ENCODE peak calls at places on chromosomes 6 and 20, in seven cellular contexts. One of them, this sample, is unnamed.

GRCh38 chr6:30735668-30736314 is 6.7 kb downstream of the FLOT1 start:
- DNase-seq in mammary epithelial cell: no peak
- DNase-seq in left ventricle myocardium inferior: no peak
- DNase-seq in tibial artery: no peak
- DNase-seq in SK-N-SH: no peak
- DNase-seq in prostate gland: no peak
- DNase-seq in spleen: no peak
- DNase-seq in this sample: no peak

GRCh38 chr6:126071000-126071647 is 84.8 kb downstream of the TRMT11 start:
- DNase-seq in tibial artery: no peak
- DNase-seq in prostate gland: no peak
- DNase-seq in spleen: no peak
- DNase-seq in SK-N-SH: peak; percentile 8
- DNase-seq in mammary epithelial cell: no peak
- DNase-seq in left ventricle myocardium inferior: no peak
- DNase-seq in this sample: no peak

GRCh38 chr20:39165099-39165498 is 203.0 kb downstream of the DHX35 start:
- DNase-seq in tibial artery: no peak
- DNase-seq in prostate gland: no peak
- DNase-seq in spleen: no peak
- DNase-seq in SK-N-SH: no peak
- DNase-seq in left ventricle myocardium inferior: no peak
- DNase-seq in mammary epithelial cell: peak; percentile 20
- DNase-seq in this sample: no peak

GRCh38 chr6:157994126-157994795 is 12.6 kb downstream of the SYNJ2 start:
- DNase-seq in left ventricle myocardium inferior: no peak
- DNase-seq in tibial artery: peak; percentile 61
- DNase-seq in mammary epithelial cell: no peak
- DNase-seq in prostate gland: no peak
- DNase-seq in spleen: peak; percentile 25
- DNase-seq in SK-N-SH: no peak
- DNase-seq in this sample: no peak

GRCh38 chr6:73451166-73452106 is 661 bp downstream of the CGAS start:
- DNase-seq in mammary epithelial cell: no peak
- DNase-seq in left ventricle myocardium inferior: peak; percentile 32
- DNase-seq in prostate gland: peak; percentile 6
- DNase-seq in spleen: peak; percentile 92
- DNase-seq in tibial artery: peak; percentile 69
- DNase-seq in SK-N-SH: peak; percentile 71
- DNase-seq in this sample: no peak

GRCh38 chr6:19052219-19052618 is 665.1 kb downstream of the RNF144B start:
- DNase-seq in prostate gland: no peak
- DNase-seq in SK-N-SH: no peak
- DNase-seq in spleen: no peak
- DNase-seq in left ventricle myocardium inferior: no peak
- DNase-seq in mammary epithelial cell: peak; percentile 20
- DNase-seq in tibial artery: no peak
- DNase-seq in this sample: no peak

GRCh38 chr6:14396826-14397517 is 279.4 kb downstream of the CD83 start:
- DNase-seq in prostate gland: no peak
- DNase-seq in left ventricle myocardium inferior: no peak
- DNase-seq in mammary epithelial cell: no peak
- DNase-seq in SK-N-SH: no peak
- DNase-seq in spleen: peak; percentile 87
- DNase-seq in tibial artery: no peak
- DNase-seq in this sample: no peak

GRCh38 chr20:21808863-21809664 is 103.6 kb downstream of the PAX1 start:
- DNase-seq in mammary epithelial cell: no peak
- DNase-seq in spleen: peak; percentile 83
- DNase-seq in tibial artery: no peak
- DNase-seq in left ventricle myocardium inferior: peak; percentile 40
- DNase-seq in prostate gland: peak; percentile 8
- DNase-seq in SK-N-SH: peak; percentile 72
- DNase-seq in this sample: no peak

GRCh38 chr6:125095501-125096301 is 57.9 kb upstream of the TPD52L1 start:
- DNase-seq in prostate gland: no peak
- DNase-seq in spleen: no peak
- DNase-seq in mammary epithelial cell: peak; percentile 63
- DNase-seq in left ventricle myocardium inferior: no peak
- DNase-seq in tibial artery: no peak
- DNase-seq in SK-N-SH: no peak
- DNase-seq in this sample: no peak

GRCh38 chr6:150687508-150687907 is 87.8 kb downstream of the PLEKHG1 start:
- DNase-seq in left ventricle myocardium inferior: peak; percentile 80
- DNase-seq in spleen: no peak
- DNase-seq in SK-N-SH: no peak
- DNase-seq in mammary epithelial cell: no peak
- DNase-seq in prostate gland: no peak
- DNase-seq in tibial artery: no peak
- DNase-seq in this sample: no peak

GRCh38 chr6:18242062-18242851 is 22.1 kb downstream of the DEK start:
- DNase-seq in prostate gland: no peak
- DNase-seq in SK-N-SH: no peak
- DNase-seq in spleen: no peak
- DNase-seq in mammary epithelial cell: peak; percentile 90
- DNase-seq in left ventricle myocardium inferior: no peak
- DNase-seq in tibial artery: no peak
- DNase-seq in this sample: no peak

GRCh38 chr6:158867381-158868121 is 48.4 kb upstream of the EZR start:
- DNase-seq in SK-N-SH: no peak
- DNase-seq in left ventricle myocardium inferior: no peak
- DNase-seq in mammary epithelial cell: peak; percentile 75
- DNase-seq in prostate gland: no peak
- DNase-seq in spleen: no peak
- DNase-seq in tibial artery: no peak
- DNase-seq in this sample: no peak

GRCh38 chr6:84967389-84967788 is 203.0 kb upstream of the TBX18 start:
- DNase-seq in SK-N-SH: peak; percentile 14
- DNase-seq in left ventricle myocardium inferior: no peak
- DNase-seq in mammary epithelial cell: peak; percentile 27
- DNase-seq in tibial artery: no peak
- DNase-seq in prostate gland: no peak
- DNase-seq in spleen: no peak
- DNase-seq in this sample: no peak

GRCh38 chr6:143126574-143126941 is 65.9 kb downstream of the AIG1 start:
- DNase-seq in SK-N-SH: no peak
- DNase-seq in prostate gland: no peak
- DNase-seq in spleen: no peak
- DNase-seq in mammary epithelial cell: no peak
- DNase-seq in tibial artery: no peak
- DNase-seq in left ventricle myocardium inferior: no peak
- DNase-seq in this sample: no peak

GRCh38 chr6:143125896-143126573 is 65.3 kb downstream of the AIG1 start:
- DNase-seq in tibial artery: no peak
- DNase-seq in mammary epithelial cell: no peak
- DNase-seq in spleen: no peak
- DNase-seq in SK-N-SH: no peak
- DNase-seq in prostate gland: no peak
- DNase-seq in left ventricle myocardium inferior: no peak
- DNase-seq in this sample: no peak

GRCh38 chr6:143127941-143128340 is 67.3 kb downstream of the AIG1 start:
- DNase-seq in prostate gland: no peak
- DNase-seq in SK-N-SH: no peak
- DNase-seq in left ventricle myocardium inferior: no peak
- DNase-seq in tibial artery: no peak
- DNase-seq in mammary epithelial cell: no peak
- DNase-seq in spleen: no peak
- DNase-seq in this sample: no peak

GRCh38 chr6:143123081-143123480 is 62.4 kb downstream of the AIG1 start:
- DNase-seq in prostate gland: no peak
- DNase-seq in tibial artery: no peak
- DNase-seq in mammary epithelial cell: no peak
- DNase-seq in left ventricle myocardium inferior: no peak
- DNase-seq in SK-N-SH: no peak
- DNase-seq in spleen: no peak
- DNase-seq in this sample: no peak

DNA sequence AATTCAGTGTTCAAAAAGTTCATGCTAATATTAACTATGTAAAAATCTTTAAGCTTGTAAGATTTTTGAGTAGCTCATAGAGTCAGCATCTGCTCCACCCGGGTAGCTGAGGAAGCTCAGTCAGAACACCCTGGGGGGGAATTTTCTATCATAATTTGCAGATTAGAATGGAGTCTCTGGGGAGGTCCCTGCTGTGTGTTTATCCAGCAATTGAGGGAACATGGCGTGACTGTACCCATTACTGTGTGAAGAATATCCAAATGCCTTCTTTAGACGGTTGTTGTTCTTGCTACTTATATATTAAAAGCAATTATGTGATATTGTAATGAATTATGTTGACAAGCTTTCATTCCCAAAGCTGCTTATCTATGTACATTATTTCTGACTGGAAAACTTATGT is 64.8 kb downstream of the AIG1 start:
- DNase-seq in SK-N-SH: peak; percentile 20
- DNase-seq in tibial artery: no peak
- DNase-seq in left ventricle myocardium inferior: no peak
- DNase-seq in prostate gland: no peak
- DNase-seq in spleen: no peak
- DNase-seq in mammary epithelial cell: no peak
- DNase-seq in this sample: no peak
- H3K4me3 ChIP-seq in SK-N-SH: no peak overlapping the region
- H3K4me3 ChIP-seq in tibial artery: no peak overlapping the region
- H3K4me3 ChIP-seq in left ventricle myocardium inferior: no peak overlapping the region
- H3K4me3 ChIP-seq in prostate gland: no peak overlapping the region
- H3K4me3 ChIP-seq in spleen: no peak overlapping the region
- H3K4me3 ChIP-seq in mammary epithelial cell: no peak overlapping the region
- H3K4me3 ChIP-seq in this sample: no peak overlapping the region

DNA sequence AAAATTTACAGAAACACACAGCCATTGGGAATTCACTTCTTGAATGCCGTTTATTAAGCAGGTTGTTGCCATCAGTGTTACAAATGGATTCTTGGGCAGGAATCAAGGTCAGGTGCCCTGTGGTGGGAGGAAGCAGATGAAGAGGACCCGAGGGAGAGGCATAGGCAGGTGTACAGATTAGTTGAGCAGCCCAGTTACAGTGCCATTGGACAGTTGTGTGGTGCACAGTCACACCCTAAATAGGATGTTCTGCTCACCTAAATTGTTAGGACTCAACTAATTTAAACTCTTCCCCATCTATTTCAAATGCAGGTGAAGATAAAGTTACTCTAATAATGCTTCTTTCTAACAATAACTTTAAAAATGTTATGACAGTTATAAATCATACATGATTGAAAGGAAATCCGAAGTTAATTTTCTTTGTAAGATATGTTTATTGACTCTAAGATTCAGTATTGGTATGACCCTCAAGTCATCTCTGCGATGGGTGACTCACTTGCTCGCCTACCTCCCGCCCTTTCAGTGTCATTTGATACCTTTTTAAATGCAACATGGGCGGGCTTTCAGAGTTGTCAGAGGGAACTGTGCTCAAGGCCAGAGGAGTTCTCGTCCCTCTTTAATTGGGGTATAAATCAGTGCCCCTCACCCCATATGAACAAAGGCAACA is 35.0 kb downstream of the DSE start:
- DNase-seq in left ventricle myocardium inferior: no peak
- DNase-seq in SK-N-SH: no peak
- DNase-seq in mammary epithelial cell: no peak
- DNase-seq in tibial artery: no peak
- DNase-seq in spleen: no peak
- DNase-seq in prostate gland: no peak
- DNase-seq in this sample: no peak
- H3K4me1 ChIP-seq in left ventricle myocardium inferior: peaks cover 50% of the 10 kb centered on the region
- H3K4me1 ChIP-seq in SK-N-SH: peaks cover 20% of the 10 kb centered on the region
- H3K4me1 ChIP-seq in mammary epithelial cell: peaks cover 7% of the 10 kb centered on the region
- H3K4me1 ChIP-seq in tibial artery: peaks cover 19% of the 10 kb centered on the region
- H3K4me1 ChIP-seq in spleen: peaks cover 61% of the 10 kb centered on the region
- H3K4me1 ChIP-seq in prostate gland: no peaks in the 10 kb centered on the region
- H3K4me1 ChIP-seq in this sample: peaks cover 22% of the 10 kb centered on the region

DNA sequence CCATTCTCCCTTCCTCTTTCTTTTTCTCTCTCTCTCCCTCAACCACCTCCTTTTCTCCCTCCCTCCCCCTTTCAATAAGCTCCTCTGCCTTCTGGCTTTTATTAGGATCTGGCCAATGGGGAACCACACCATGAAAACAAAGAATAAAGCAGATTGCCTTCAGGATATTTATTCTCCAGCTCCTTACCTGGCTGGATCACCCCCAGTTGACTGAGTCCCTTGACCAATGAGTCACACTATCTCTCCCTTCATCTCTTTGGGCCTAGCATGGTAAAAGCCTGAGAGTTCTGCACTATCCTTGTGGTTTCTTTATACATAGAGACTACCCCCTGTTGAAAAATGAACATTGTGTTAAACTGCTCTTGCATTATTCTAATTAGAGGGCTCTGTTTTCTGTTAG is 476.8 kb downstream of the EPHA7 start:
- DNase-seq in spleen: no peak
- DNase-seq in prostate gland: no peak
- DNase-seq in mammary epithelial cell: no peak
- DNase-seq in tibial artery: no peak
- DNase-seq in left ventricle myocardium inferior: no peak
- DNase-seq in SK-N-SH: no peak
- DNase-seq in this sample: no peak
- TF ChIP-seq CTCF in spleen: no peak
- TF ChIP-seq CTCF in prostate gland: no peak
- TF ChIP-seq CTCF in mammary epithelial cell: no peak
- TF ChIP-seq CTCF in tibial artery: no peak
- TF ChIP-seq CTCF in left ventricle myocardium inferior: no peak
- TF ChIP-seq CTCF in SK-N-SH: no peak
- TF ChIP-seq CTCF in this sample: no peak

GRCh38 chr20:32064667-32065066 is 12.6 kb downstream of the HCK start:
- DNase-seq in SK-N-SH: no peak
- DNase-seq in spleen: no peak
- DNase-seq in prostate gland: no peak
- DNase-seq in mammary epithelial cell: no peak
- DNase-seq in left ventricle myocardium inferior: no peak
- DNase-seq in tibial artery: no peak
- DNase-seq in this sample: no peak
- H3K4me3 ChIP-seq in SK-N-SH: no peak overlapping the region
- H3K4me3 ChIP-seq in spleen: peak overlapping the region; percentile 31
- H3K4me3 ChIP-seq in prostate gland: no peak overlapping the region
- H3K4me3 ChIP-seq in mammary epithelial cell: no peak overlapping the region
- H3K4me3 ChIP-seq in left ventricle myocardium inferior: no peak overlapping the region
- H3K4me3 ChIP-seq in tibial artery: no peak overlapping the region
- H3K4me3 ChIP-seq in this sample: no peak overlapping the region

This sample was measured in esophagus squamous epithelium.